ENCODE peak calls at places on chromosomes 5 and 9, in five cellular contexts. N, E, O, U and F are unnamed samples.

GRCh38 chr5:176887252-176887849 is 11.8 kb downstream of the HK3 start:
- DNase-seq in N (no peak), O (no peak), U (no peak), E (no peak), F (peak; percentile 34)

GRCh38 chr5:92403308-92403707 is 1020.2 kb upstream of the ARRDC3 start:
- DNase-seq in O (no peak), U (no peak), N (no peak), E (no peak), F (no peak)

GRCh38 chr5:81425569-81425968 is 31.6 kb upstream of the ACOT12 start:
- DNase-seq in N (no peak), O (peak; percentile 32), U (peak; percentile 28), E (peak; percentile 16), F (no peak)

GRCh38 chr5:75668988-75669760 is 48.1 kb downstream of the POC5 start:
- DNase-seq in E (peak; percentile 27), O (peak; percentile 39), U (no peak), N (no peak), F (no peak)

GRCh38 chr5:33772276-33772990 is 119.4 kb downstream of the ADAMTS12 start:
- DNase-seq in O (no peak), E (no peak), U (no peak), N (no peak), F (no peak)

GRCh38 chr9:2727966-2728613 is 10.8 kb downstream of the KCNV2 start:
- DNase-seq in N (peak; percentile 35), U (peak; percentile 4), E (peak; percentile 44), O (peak; percentile 58), F (no peak)

GRCh38 chr5:53211799-53212198 is 102.2 kb upstream of the MOCS2 start:
- DNase-seq in N (no peak), O (no peak), U (peak; percentile 8), E (no peak), F (no peak)

GRCh38 chr5:126055348-126055729 is 367.9 kb upstream of the GRAMD2B start:
- DNase-seq in E (no peak), U (no peak), N (peak; percentile 22), O (no peak), F (no peak)

GRCh38 chr5:168578506-168579205 is 512 bp downstream of the PANK3 start:
- DNase-seq in E (no peak), U (no peak), N (peak; percentile 73), O (peak; percentile 51), F (no peak)

GRCh38 chr5:140598836-140599235 is 34.1 kb downstream of the CD14 start:
- DNase-seq in O (no peak), N (no peak), E (no peak), U (no peak), F (no peak)

GRCh38 chr9:98218562-98219363 is 26.3 kb upstream of the CORO2A start:
- DNase-seq in N (no peak), O (no peak), E (no peak), U (no peak), F (peak; percentile 59)

GRCh38 chr9:136587145-136587943 is 41.5 kb upstream of the NOTCH1 start:
- DNase-seq in O (no peak), E (peak; percentile 84), U (no peak), N (no peak), F (peak; percentile 86)

GRCh38 chr9:116605060-116605459 is 82.0 kb upstream of the TRIM32 start:
- DNase-seq in N (no peak), O (no peak), E (no peak), U (no peak), F (no peak)
- TF ChIP-seq SP1 in N (no peak), O (no peak), E (no peak), U (no peak), F (no peak)

DNA sequence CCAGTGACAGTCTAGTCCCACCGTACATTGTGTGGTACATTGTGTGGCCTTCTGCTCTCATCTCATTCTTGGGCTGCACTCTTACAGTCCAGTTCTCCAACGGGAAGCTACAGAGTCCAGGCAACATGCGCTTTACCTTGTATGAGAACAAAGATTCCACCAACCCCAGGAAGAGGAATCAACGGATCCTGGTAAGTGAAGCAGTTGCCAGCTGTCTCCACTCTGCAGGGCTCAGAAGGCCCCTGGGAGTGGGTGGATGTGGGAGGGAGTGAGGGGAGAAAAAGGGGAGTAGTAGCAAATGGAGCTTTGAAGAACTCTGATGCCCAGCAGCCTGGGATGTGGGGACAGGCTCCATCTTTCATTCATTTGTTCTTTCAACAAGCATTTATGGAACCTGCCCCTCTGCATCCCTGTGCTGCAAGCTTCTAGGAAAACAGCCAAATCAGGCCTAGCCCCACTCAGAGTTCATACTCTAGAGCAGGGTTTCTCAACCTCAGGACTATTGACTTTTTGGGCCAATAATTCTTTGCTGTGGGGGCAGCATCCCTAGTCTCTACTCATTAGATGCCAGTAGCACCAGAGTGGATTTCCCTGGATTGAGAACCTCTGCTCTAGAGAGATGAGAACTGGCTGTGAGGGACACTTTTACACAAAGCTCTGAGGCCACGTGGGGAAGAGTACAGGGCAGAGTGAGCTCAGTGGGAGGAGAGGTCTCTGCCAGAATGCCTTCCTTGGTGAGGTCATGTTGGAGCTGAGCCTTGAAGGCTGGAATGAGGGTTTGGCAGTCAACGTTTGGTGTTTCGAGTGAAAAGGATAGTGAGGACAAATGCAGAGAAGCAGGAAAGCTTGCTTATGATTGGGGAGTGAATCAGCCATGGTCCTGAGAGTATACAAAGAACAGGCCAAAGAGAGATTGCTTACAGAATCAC is 1.1 kb downstream of the POLR1E start:
- DNase-seq in O (no peak), U (no peak), E (peak; percentile 22), N (no peak), F (no peak)
- TF ChIP-seq SP1 in O (no peak), U (no peak), E (no peak), N (no peak), F (no peak)

GRCh38 chr5:166907314-166907713 is 1384.1 kb upstream of the WWC1 start:
- DNase-seq in U (no peak), N (no peak), E (no peak), O (no peak), F (no peak)
- TF ChIP-seq SP1 in U (no peak), N (no peak), E (no peak), O (no peak), F (no peak)

GRCh38 chr9:23674016-23674585 is 151.9 kb downstream of the ELAVL2 start:
- DNase-seq in U (no peak), O (no peak), N (no peak), E (no peak), F (no peak)
- TF ChIP-seq SP1 in U (no peak), O (no peak), N (no peak), E (no peak), F (no peak)

DNA sequence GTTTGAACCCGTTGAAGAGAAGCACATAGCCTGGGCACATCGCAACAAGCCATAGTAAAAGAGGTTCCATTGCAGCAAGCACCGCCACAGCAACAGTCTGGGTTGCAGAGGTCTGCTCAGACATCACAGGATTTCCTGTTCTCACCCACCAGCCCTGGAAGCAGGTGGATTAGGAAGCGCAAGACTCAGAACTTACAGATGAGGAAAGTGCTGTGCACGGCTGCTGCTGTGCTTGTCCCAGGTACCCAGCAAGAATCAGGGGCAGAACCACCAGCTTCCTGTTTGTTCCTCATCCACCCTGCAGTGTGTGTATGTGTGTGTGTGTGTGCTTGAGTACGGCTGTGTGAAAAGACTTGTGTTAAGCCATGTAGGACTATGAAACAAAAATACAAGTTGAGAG is 124.7 kb upstream of the IRX2 start:
- DNase-seq in N (no peak), E (no peak), O (no peak), U (no peak), F (no peak)
- TF ChIP-seq SP1 in N (no peak), E (no peak), O (no peak), U (no peak), F (no peak)

DNA sequence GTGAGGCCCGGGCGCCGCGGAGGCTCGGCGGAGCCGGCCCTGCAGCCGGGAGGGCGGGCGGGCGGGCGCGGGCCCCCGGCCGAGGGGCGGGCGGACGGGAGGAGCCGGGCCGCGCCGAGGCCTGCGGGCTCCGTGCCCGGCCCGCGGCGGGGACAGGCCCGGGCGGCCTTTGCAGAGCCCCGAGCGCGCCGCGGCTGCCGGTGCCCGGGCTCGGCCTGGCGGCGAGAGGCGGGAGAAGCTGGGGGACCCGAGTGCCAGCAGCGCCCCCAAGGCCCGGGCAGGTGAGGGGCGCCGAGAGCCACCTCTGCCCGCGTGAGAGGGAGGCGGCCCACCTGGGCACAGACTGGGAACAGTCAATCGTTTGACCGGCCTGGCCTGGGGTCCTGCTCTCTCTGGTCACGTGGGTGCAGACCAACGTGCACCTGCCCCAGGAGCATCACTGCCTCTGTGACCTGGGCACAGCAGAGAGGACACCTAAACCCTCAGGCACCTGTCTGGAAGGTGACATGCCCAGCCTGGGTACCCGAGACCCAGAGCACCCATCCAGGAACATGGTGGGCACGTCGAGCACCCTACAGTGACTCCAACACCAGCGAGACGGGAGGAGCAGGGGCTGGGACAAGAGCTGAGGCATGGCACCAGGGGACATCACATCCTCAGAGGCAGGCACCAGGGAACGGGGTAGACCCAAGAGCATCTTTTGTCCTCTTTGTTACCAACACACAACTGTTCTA is 554 bp downstream of the MVB12B start:
- DNase-seq in U (no peak), N (peak; percentile 60), E (no peak), O (no peak), F (peak; percentile 32)
- TF ChIP-seq SP1 in U (no peak), N (no peak), E (no peak), O (no peak), F (no peak)

GRCh38 chr9:9299134-9299533 is 1313.7 kb downstream of the PTPRD start:
- DNase-seq in E (no peak), O (no peak), U (no peak), N (no peak), F (no peak)
- TF ChIP-seq SP1 in E (no peak), O (no peak), U (no peak), N (no peak), F (no peak)

GRCh38 chr9:127919253-127919815 is 2.5 kb upstream of the ST6GALNAC4 start:
- DNase-seq in N (no peak), U (peak; percentile 99), O (peak; percentile 87), E (peak; percentile 53), F (no peak)
- TF ChIP-seq SP1 in N (no peak), U (no peak), O (no peak), E (peak; percentile 60), F (no peak)